ENCODE peak calls at places on chromosomes 11 and 22, in nine cellular contexts. T, G, D, L, Y, J, M, H and P are unnamed samples.

GRCh38 chr11:57792060-57792541 is 30.5 kb downstream of the CTNND1 start:
- DNase-seq in J (peak; percentile 64), M (peak; percentile 49), T (peak; percentile 95), L (peak; percentile 29), Y (peak; percentile 89), D (peak; percentile 61), G (no peak), H (peak; percentile 72), P (no peak)

GRCh38 chr11:131749100-131749499 is 378.7 kb downstream of the NTM start:
- DNase-seq in Y (no peak), T (no peak), L (peak; percentile 96), D (no peak), H (no peak), M (peak; percentile 85), J (no peak), G (no peak), P (no peak)

GRCh38 chr11:31764766-31765165 is 46.4 kb downstream of the PAX6 start:
- DNase-seq in L (no peak), G (no peak), Y (no peak), D (no peak), J (no peak), T (no peak), M (no peak), H (no peak), P (no peak)

GRCh38 chr11:65695459-65696241 is 16.4 kb upstream of the KAT5 start:
- DNase-seq in J (no peak), Y (peak; percentile 83), M (peak; percentile 58), D (no peak), T (no peak), H (no peak), L (no peak), G (no peak), P (no peak)

GRCh38 chr11:134521452-134522289 is 109.6 kb upstream of the B3GAT1 start:
- DNase-seq in J (no peak), D (no peak), Y (peak; percentile 37), L (no peak), H (no peak), G (no peak), M (no peak), T (peak; percentile 27), P (no peak)

GRCh38 chr11:118339281-118340045 is 3.0 kb downstream of the CD3D start:
- DNase-seq in M (no peak), L (no peak), J (no peak), Y (no peak), D (no peak), H (no peak), G (no peak), T (no peak), P (no peak)

GRCh38 chr11:117816151-117816741 is 8.3 kb downstream of the FXYD2 start:
- DNase-seq in Y (peak; percentile 96), L (peak; percentile 56), H (no peak), G (peak; percentile 92), M (peak; percentile 30), J (peak; percentile 61), T (no peak), D (no peak), P (peak; percentile 88)

GRCh38 chr11:5622802-5623201 is 2.0 kb upstream of the TRIM34 start:
- DNase-seq in G (no peak), M (no peak), D (no peak), H (no peak), J (no peak), Y (no peak), L (no peak), T (no peak), P (no peak)

GRCh38 chr11:126426820-126427749 is 71.6 kb downstream of the ST3GAL4 start:
- DNase-seq in D (no peak), T (no peak), G (no peak), L (no peak), M (no peak), J (no peak), H (peak; percentile 54), Y (no peak), P (no peak)

GRCh38 chr11:61577383-61578118 is 3.3 kb downstream of the SYT7 start:
- DNase-seq in Y (no peak), T (no peak), G (peak; percentile 89), D (no peak), M (no peak), H (no peak), L (no peak), J (no peak), P (peak; percentile 42)

GRCh38 chr11:47186076-47186936 is at the start of gene PACSIN3:
- DNase-seq in T (peak; percentile 70), H (no peak), D (no peak), G (peak; percentile 87), M (peak; percentile 59), L (no peak), Y (peak; percentile 78), J (peak; percentile 74), P (peak; percentile 60)

GRCh38 chr11:47188262-47188661 is 2.0 kb upstream of the PACSIN3 start:
- DNase-seq in M (no peak), Y (no peak), D (no peak), G (no peak), J (no peak), H (no peak), T (no peak), L (peak; percentile 28), P (peak; percentile 60)

GRCh38 chr11:47185305-47186075 is 744 bp downstream of the PACSIN3 start:
- DNase-seq in G (peak; percentile 95), M (peak; percentile 43), T (peak; percentile 84), L (peak; percentile 26), D (no peak), H (peak; percentile 74), Y (peak; percentile 84), J (peak; percentile 76), P (no peak)

GRCh38 chr11:47187723-47188122 is 1.5 kb upstream of the PACSIN3 start:
- DNase-seq in H (no peak), G (no peak), T (no peak), D (no peak), Y (no peak), L (no peak), M (no peak), J (no peak), P (no peak)

GRCh38 chr11:47186937-47187681 is 875 bp upstream of the PACSIN3 start:
- DNase-seq in H (no peak), D (peak; percentile 50), G (peak; percentile 82), L (peak; percentile 23), M (peak; percentile 43), J (peak; percentile 69), T (peak; percentile 67), Y (no peak), P (peak; percentile 42)
- TF ChIP-seq CTCF in H (no peak), D (no peak), G (peak; percentile 28), L (peak; percentile 1), M (no peak), J (no peak), T (no peak), Y (no peak), P (no peak)

DNA sequence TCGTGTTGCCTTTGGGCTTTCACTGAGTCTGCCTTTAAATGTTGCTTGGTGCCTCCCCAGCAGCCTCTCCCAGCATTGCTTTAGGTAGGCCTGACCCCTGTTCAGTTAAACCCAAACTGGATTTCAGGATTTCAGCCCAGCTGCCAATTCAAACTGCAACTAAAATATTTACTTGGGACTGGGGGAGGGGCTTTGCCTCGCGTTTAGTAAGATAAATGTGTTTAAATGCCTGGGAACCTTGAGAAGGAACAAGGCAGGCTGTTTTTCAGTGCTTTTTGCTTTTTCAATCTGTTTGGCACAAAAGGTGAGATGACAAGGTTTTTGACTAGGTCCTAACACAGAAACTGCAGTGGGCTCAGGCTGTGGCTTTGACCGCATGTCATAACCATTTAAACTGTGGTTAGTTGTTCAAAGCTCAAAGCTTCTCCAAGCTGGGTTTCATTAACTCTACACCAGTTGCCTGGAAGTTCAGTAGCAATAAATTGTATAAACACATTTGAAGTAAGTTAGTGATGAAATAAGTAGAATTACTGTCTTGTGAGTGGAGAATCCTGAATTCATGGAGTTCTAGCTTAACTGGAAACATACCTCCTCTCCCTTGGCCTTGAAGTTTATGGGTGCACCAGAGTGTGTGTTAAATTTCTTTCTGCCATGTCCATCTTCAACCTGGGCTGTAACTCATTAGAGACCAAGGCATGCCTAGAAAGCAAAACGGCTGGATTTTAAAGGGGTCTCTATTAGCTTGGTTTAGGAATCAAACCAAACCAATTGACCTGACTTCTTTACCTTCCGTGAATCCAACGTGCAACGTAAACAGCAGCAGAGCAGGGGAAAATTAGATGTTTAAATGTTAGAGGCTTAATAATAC is 3.6 kb downstream of the PKNOX2 start:
- DNase-seq in J (no peak), M (peak; percentile 58), D (no peak), L (peak; percentile 93), G (no peak), T (no peak), H (no peak), Y (no peak), P (no peak)
- H3K4me3 ChIP-seq in J (peak overlapping the region; percentile 84), M (no peak overlapping the region), D (no peak overlapping the region), L (no peak overlapping the region), G (peak overlapping the region; percentile 83), T (peak overlapping the region; percentile 59), H (no peak overlapping the region), Y (no peak overlapping the region), P (no peak overlapping the region)

GRCh38 chr11:104198576-104198975 is 34.6 kb upstream of the PDGFD start:
- DNase-seq in L (peak; percentile 36), T (no peak), M (peak; percentile 52), H (no peak), Y (no peak), G (no peak), D (no peak), J (no peak), P (no peak)
- TF ChIP-seq CTCF in L (no peak), T (no peak), M (no peak), H (no peak), Y (no peak), G (no peak), D (no peak), J (no peak), P (no peak)

GRCh38 chr22:29803190-29803589 is 34.9 kb downstream of the ASCC2 start:
- DNase-seq in G (no peak), T (no peak), L (no peak), H (no peak), M (no peak), D (no peak), J (no peak), Y (no peak), P (no peak)

GRCh38 chr22:29801796-29802195 is 34.6 kb downstream of the UQCR10 start:
- DNase-seq in G (no peak), L (no peak), H (no peak), Y (no peak), M (no peak), J (no peak), T (no peak), D (no peak), P (no peak)

GRCh38 chr22:29801153-29801552 is 34.0 kb downstream of the UQCR10 start:
- DNase-seq in G (peak; percentile 64), D (no peak), T (no peak), L (no peak), J (no peak), Y (no peak), H (peak; percentile 44), M (peak; percentile 51), P (no peak)

GRCh38 chr22:29810156-29810555 is 27.9 kb downstream of the ASCC2 start:
- DNase-seq in L (no peak), D (no peak), Y (no peak), H (no peak), T (no peak), J (no peak), M (peak; percentile 8), G (no peak), P (no peak)

DNA sequence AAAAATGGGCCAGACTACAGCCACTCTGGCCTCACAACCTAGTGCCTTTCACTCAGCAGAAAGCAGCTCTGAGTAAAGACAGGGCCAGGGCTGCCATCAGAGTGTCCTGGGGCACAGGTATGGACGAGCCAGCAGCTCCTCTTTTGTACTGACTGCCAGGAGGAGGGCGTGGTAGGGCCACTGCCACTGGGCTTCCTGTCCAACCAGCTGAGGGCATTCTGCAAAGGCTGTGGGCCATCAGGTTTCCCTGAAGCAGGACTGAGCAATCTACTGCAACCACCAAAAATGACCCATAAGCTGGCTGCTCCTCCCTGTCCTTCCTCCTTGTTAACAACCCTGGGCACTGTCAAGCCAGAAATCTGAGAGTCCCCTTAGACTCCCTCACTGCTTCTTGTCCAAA is 33.1 kb downstream of the ASCC2 start:
- DNase-seq in L (no peak), G (no peak), Y (no peak), M (no peak), H (no peak), D (no peak), J (no peak), T (no peak), P (no peak)
- H3K4me3 ChIP-seq in L (no peak overlapping the region), G (no peak overlapping the region), Y (no peak overlapping the region), M (no peak overlapping the region), H (no peak overlapping the region), D (no peak overlapping the region), J (no peak overlapping the region), T (no peak overlapping the region), P (no peak overlapping the region)